ENCODE peak calls at places on chromosomes 7 and 10, in five cellular contexts. C, P, V, B and M are unnamed samples.
A peak's percentile ranks its signal among the peaks of the same experiment; 100 is the strongest.

GRCh38 chr7:141265668-141266067 is 191.8 kb downstream of the TMEM178B start:
- DNase-seq in V (no peak), P (no peak), C (no peak), B (no peak), M (no peak)

GRCh38 chr7:112286294-112287086 is 80.0 kb downstream of the ZNF277 start:
- DNase-seq in V (no peak), C (no peak), B (no peak), P (no peak), M (no peak)

GRCh38 chr7:158495780-158496179 is 91.8 kb downstream of the PTPRN2 start:
- DNase-seq in B (no peak), P (no peak), C (no peak), V (no peak), M (no peak)

GRCh38 chr7:107948645-107949442 is 54.1 kb downstream of the LAMB1 start:
- DNase-seq in C (no peak), B (peak; percentile 86), P (no peak), V (no peak), M (peak; percentile 86)

GRCh38 chr7:30363778-30364563 is 79.6 kb downstream of the ZNRF2 start:
- DNase-seq in V (no peak), P (no peak), C (no peak), B (no peak), M (no peak)

GRCh38 chr10:20933705-20934104 is 36.6 kb upstream of the NEBL start:
- DNase-seq in V (no peak), C (no peak), P (no peak), B (no peak), M (no peak)

GRCh38 chr10:131124945-131125344 is 186.6 kb downstream of the TCERG1L start:
- DNase-seq in P (no peak), V (no peak), B (no peak), C (no peak), M (no peak)

GRCh38 chr7:29189743-29190201 is 4.8 kb upstream of the CHN2 start:
- DNase-seq in B (no peak), P (peak; percentile 17), V (peak; percentile 55), C (peak; percentile 80), M (peak; percentile 18)

GRCh38 chr10:130079614-130080460 is 30.8 kb downstream of the C10orf143 start:
- DNase-seq in V (no peak), C (no peak), P (no peak), B (no peak), M (no peak)

GRCh38 chr10:43076311-43076875 is 476 bp upstream of the RET start:
- DNase-seq in B (no peak), V (no peak), C (peak; percentile 82), P (no peak), M (no peak)
- H3K4me3 ChIP-seq in B (no peak overlapping the region), V (peak overlapping the region; percentile 66), C (no peak overlapping the region), P (peak overlapping the region; percentile 51), M (no peak overlapping the region)

GRCh38 chr10:80201592-80202256 is 3.6 kb downstream of the ANXA11 start:
- DNase-seq in P (no peak), V (peak; percentile 51), C (no peak), B (no peak), M (no peak)
- H3K4me3 ChIP-seq in P (no peak overlapping the region), V (peak overlapping the region; percentile 96), C (no peak overlapping the region), B (no peak overlapping the region), M (no peak overlapping the region)

DNA sequence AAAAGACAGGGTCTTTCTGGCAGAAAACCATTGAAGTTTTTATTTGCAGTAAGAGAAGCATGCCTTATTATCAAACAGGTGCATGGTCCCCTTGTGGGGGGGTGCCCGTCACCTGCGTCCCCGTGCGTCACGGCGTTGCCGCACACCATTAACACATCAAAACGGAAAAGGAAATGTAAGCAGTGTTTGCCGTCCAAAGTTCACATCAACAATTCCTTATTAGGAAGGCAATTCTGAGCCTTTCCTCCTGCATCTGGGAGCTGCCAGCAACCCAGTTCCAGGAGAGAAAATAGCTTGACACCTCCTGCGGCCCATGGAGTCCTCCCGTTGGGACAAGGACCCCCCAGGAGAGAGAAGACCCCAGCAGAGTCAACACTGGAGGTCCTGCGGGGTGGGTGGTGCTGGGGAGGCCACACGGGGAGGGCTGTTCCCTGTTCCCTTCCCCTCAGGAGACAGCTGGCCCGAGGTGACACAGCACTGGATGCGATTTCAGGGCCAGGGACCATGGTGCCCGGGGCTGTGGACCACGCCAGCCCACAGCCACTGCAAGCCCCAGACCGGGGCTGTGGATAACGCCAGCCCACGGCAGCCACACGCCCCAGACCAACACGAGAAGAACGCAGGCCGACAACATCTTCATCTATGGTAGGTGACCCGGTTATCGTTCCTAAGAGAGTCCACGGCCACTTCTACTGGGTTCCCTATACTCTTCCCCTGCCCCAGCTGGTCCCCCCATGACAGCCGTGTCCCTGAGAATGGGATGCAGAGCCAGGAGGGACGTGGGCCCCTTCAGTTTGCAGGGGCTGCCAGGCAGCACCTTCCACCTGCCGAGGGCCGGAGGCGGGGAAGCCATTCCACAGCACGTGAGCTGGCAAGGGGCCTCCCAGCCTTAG is 39.4 kb downstream of the DIP2C start:
- DNase-seq in B (peak; percentile 81), V (no peak), P (no peak), C (peak; percentile 80), M (no peak)
- H3K4me3 ChIP-seq in B (peak overlapping the region; percentile 55), V (peak overlapping the region; percentile 46), P (peak overlapping the region; percentile 23), C (peak overlapping the region; percentile 40), M (no peak overlapping the region)

DNA sequence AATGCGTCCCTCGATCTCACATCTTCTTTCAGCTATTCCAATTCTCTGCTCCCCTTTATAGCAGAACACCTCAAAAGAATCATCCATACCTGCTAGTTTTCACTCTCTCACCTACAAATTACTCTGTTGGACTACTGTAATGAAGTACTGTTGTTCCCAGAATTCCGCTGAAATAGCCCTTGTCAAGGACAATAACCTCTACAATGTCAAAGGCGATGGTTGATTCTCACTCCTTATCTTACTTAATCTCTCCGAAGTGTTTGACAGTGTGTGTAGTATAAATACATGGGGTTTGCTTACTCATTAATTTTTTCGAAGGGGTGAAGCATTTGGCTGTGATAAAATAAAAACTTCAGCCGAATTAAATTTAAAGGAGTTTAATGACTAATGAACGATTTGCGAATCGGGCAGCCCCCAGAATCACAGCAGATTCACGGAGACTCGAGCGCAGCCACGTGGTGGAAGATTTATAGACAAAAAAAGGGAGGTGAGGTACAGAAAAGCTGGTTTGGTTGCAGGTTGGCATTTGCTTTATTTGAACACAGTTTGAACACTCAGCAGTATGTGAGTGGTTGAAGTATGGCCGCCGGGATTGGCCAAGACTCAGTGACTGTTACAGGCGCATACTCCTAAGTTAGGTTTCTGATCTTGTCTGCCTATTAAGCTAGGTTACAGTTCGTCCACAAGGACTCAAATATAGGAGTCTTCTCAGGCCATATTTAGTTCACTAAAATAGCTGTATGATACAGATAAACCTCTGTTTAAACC is 29.8 kb downstream of the SYPL1 start:
- DNase-seq in V (no peak), B (no peak), C (no peak), P (no peak), M (no peak)
- H3K4me3 ChIP-seq in V (no peak overlapping the region), B (no peak overlapping the region), C (no peak overlapping the region), P (no peak overlapping the region), M (no peak overlapping the region)

DNA sequence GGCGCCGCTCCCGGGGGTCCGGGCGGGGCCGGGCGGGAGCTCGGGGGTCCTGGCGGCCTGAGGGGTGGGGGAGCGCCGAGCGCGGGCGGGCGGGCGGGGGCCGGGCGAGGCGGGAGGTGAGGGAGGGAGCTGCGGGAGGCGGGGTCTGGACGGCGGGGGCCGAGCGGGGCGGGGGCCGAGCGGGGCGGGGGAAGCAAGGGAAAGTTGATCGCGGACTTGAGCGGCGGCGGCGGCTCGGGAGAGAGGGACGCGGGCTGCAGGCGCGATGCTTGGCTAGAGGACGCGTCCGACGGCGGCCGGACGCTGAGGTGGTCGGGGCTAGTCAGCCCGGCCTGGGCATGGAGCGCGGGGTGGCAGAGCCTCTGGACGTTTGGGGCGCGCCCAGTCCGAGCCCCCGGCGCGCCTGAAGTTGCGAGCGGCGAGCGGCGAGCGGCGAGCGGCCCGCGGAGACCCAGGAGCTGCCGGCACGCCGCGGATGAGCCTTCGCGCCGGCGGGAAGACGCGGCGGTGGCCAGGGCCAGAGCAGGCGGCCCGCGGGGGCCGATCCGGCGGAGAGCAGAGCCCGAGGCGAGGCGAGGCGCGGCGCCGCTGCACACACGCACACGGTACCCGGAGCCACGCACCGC is at the start of gene CDH23:
- DNase-seq in V (peak; percentile 51), P (no peak), B (no peak), C (peak; percentile 80), M (no peak)
- H3K4me3 ChIP-seq in V (peak within 1 kb of the TSS; percentile 63), P (peak within 1 kb of the TSS; percentile 60), B (peak within 1 kb of the TSS; percentile 15), C (no peak within 1 kb of the TSS), M (no peak within 1 kb of the TSS)

GRCh38 chr10:13440709-13441061 is 88.1 kb downstream of the BEND7 start:
- DNase-seq in V (no peak), B (no peak), P (no peak), C (no peak), M (no peak)

GRCh38 chr10:13439771-13440708 is 88.8 kb downstream of the BEND7 start:
- DNase-seq in V (peak; percentile 52), P (no peak), B (no peak), C (peak; percentile 84), M (peak; percentile 15)

GRCh38 chr10:13437026-13437555 is 89.0 kb upstream of the SEPHS1 start:
- DNase-seq in P (no peak), V (no peak), C (no peak), B (no peak), M (no peak)

GRCh38 chr10:13441476-13441875 is 87.3 kb downstream of the BEND7 start:
- DNase-seq in B (no peak), C (no peak), P (no peak), V (no peak), M (no peak)

DNA sequence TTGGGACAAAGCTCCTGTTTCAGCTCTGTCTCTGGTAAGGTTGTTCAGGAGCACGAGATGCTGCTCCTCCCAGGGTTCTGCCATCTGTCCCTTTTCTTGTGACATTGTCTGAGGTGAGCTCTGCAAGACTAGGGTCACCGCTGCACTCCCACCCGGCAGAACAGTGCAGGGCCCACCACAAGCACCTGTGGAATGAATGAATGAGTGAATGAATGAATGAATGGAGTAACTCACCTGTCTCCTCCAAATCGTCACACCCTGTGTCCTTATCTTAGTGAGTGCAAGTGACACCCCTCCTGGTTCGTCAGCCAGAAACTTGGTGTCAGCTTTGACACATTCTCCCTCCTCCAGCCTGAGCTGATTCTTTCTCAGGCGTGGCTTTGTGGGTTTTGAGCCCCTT is 89.5 kb downstream of the BEND7 start:
- DNase-seq in C (no peak), P (no peak), V (no peak), B (no peak), M (no peak)
- H3K4me3 ChIP-seq in C (no peak overlapping the region), P (peak overlapping the region; percentile 33), V (no peak overlapping the region), B (peak overlapping the region; percentile 48), M (peak overlapping the region; percentile 38)

DNA sequence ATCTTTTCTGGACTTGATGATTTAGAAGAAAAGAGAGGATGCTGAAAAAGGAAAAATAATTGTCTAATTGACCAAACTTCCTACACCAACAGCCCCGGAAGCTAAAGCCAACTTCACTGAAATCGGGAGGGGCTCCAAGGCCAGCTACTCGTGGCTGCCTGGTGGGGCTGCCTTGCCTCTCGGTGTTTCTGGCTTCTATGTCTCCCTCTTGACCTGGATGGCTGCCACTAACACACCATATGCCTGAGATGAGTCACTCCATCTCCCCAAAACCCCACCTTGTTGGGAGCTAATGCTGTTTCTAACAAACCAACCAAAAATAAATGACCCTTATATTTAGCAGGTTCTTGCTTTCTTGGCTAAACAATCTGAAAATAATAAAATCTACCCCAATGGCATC is 87.6 kb upstream of the AFAP1L2 start:
- DNase-seq in V (no peak), P (no peak), C (no peak), B (no peak), M (no peak)
- H3K4me3 ChIP-seq in V (no peak overlapping the region), P (no peak overlapping the region), C (no peak overlapping the region), B (no peak overlapping the region), M (no peak overlapping the region)

GRCh38 chr7:114970308-114970707 is 48.4 kb downstream of the MDFIC start:
- DNase-seq in C (no peak), B (no peak), P (no peak), V (no peak), M (no peak)

GRCh38 chr7:114969096-114969495 is 47.2 kb downstream of the MDFIC start:
- DNase-seq in P (no peak), B (no peak), V (no peak), C (no peak), M (no peak)

GRCh38 chr7:114970732-114971131 is 48.8 kb downstream of the MDFIC start:
- DNase-seq in C (no peak), V (no peak), P (no peak), B (no peak), M (no peak)

GRCh38 chr7:114966156-114966555 is 44.3 kb downstream of the MDFIC start:
- DNase-seq in C (no peak), V (no peak), B (no peak), P (no peak), M (no peak)
- H3K4me3 ChIP-seq in C (no peak overlapping the region), V (no peak overlapping the region), B (no peak overlapping the region), P (no peak overlapping the region), M (no peak overlapping the region)